ENCODE peak calls at places on chromosomes 13 and 19, in five cellular contexts. G, F, Z, J and C are unnamed samples.

GRCh38 chr19:41930926-41931592 is 2.8 kb upstream of the ERFL start:
- DNase-seq in J (no peak), G (no peak), Z (no peak), F (no peak), C (no peak)

GRCh38 chr13:44876782-44877324 is 112.4 kb downstream of the NUFIP1 start:
- DNase-seq in Z (no peak), J (no peak), F (no peak), G (peak; percentile 6), C (peak; percentile 24)

GRCh38 chr19:47885067-47885463 is 1.1 kb downstream of the SULT2A1 start:
- DNase-seq in J (no peak), G (no peak), F (no peak), Z (no peak), C (no peak)

GRCh38 chr13:79295906-79296564 is 110.0 kb downstream of the RBM26 start:
- DNase-seq in G (no peak), F (no peak), Z (peak; percentile 13), J (peak; percentile 43), C (no peak)

GRCh38 chr13:99905224-99905623 is 66.3 kb downstream of the ZIC5 start:
- DNase-seq in F (no peak), Z (no peak), G (no peak), J (no peak), C (no peak)

GRCh38 chr13:94073006-94073744 is 406.3 kb downstream of the DCT start:
- DNase-seq in G (no peak), J (peak; percentile 26), Z (no peak), F (no peak), C (no peak)

GRCh38 chr19:42032428-42032827 is 37.6 kb downstream of the GRIK5 start:
- DNase-seq in Z (no peak), F (no peak), G (no peak), J (no peak), C (no peak)

GRCh38 chr19:11136400-11137101 is 19.0 kb downstream of the SPC24 start:
- DNase-seq in F (no peak), G (no peak), J (no peak), Z (no peak), C (no peak)

GRCh38 chr19:55493052-55493649 is 4.9 kb downstream of the SSC5D start:
- DNase-seq in G (no peak), J (no peak), Z (no peak), F (no peak), C (no peak)

GRCh38 chr19:16467581-16467980 is 4.2 kb downstream of the EPS15L1 start:
- DNase-seq in Z (no peak), F (peak; percentile 84), G (no peak), J (no peak), C (no peak)

GRCh38 chr19:9008667-9009066 is 1.5 kb downstream of the MUC16 start:
- DNase-seq in G (no peak), J (no peak), Z (no peak), F (no peak), C (no peak)

GRCh38 chr19:40933025-40933424 is 51.0 kb upstream of the CYP2A7 start:
- DNase-seq in J (peak; percentile 46), Z (no peak), G (no peak), F (no peak), C (no peak)

GRCh38 chr19:4474504-4475136 is 2.5 kb downstream of the HDGFL2 start:
- DNase-seq in G (peak; percentile 60), J (no peak), Z (peak; percentile 59), F (peak; percentile 34), C (peak; percentile 66)

GRCh38 chr13:108269601-108270328 is at the start of gene TNFSF13B:
- DNase-seq in J (peak; percentile 20), F (peak; percentile 39), Z (no peak), G (no peak), C (peak; percentile 12)

GRCh38 chr19:54178581-54179261 is 5.8 kb upstream of the TMC4 start:
- DNase-seq in J (no peak), G (no peak), Z (no peak), F (no peak), C (no peak)

GRCh38 chr19:41159861-41160260 is 33.2 kb upstream of the CYP2S1 start:
- DNase-seq in G (no peak), Z (no peak), F (no peak), J (no peak), C (no peak)

GRCh38 chr19:10727599-10728250 is 9.8 kb downstream of the DNM2 start:
- DNase-seq in J (no peak), F (no peak), G (no peak), Z (no peak), C (no peak)

GRCh38 chr13:101489635-101490034 is 37.2 kb downstream of the ITGBL1 start:
- DNase-seq in Z (no peak), F (no peak), J (no peak), G (no peak), C (no peak)

GRCh38 chr13:91544723-91545122 is 146.3 kb downstream of the GPC5 start:
- DNase-seq in Z (no peak), F (no peak), G (peak; percentile 42), J (no peak), C (peak; percentile 33)

GRCh38 chr19:51128227-51128626 is 3.5 kb downstream of the SIGLEC9 start:
- DNase-seq in J (no peak), F (no peak), Z (no peak), G (no peak), C (no peak)

GRCh38 chr19:18366027-18366435 is 19.9 kb upstream of the GDF15 start:
- DNase-seq in J (peak; percentile 47), G (no peak), Z (no peak), F (no peak), C (no peak)

GRCh38 chr13:83211301-83211700 is 671.0 kb downstream of the SLITRK1 start:
- DNase-seq in Z (no peak), F (no peak), J (no peak), G (no peak), C (no peak)

GRCh38 chr13:106700007-106700950 is 132.3 kb upstream of the ARGLU1 start:
- DNase-seq in Z (no peak), F (no peak), J (peak; percentile 8), G (no peak), C (no peak)

GRCh38 chr13:32901994-32902780 is 114.0 kb upstream of the KL start:
- DNase-seq in J (peak; percentile 82), Z (no peak), G (no peak), F (no peak), C (no peak)

GRCh38 chr19:28612275-28612769 is 600.6 kb downstream of the UQCRFS1 start:
- DNase-seq in F (no peak), J (no peak), G (no peak), Z (no peak), C (no peak)

GRCh38 chr19:45467115-45467455 is 711 bp upstream of the FOSB start:
- DNase-seq in F (no peak), G (no peak), Z (no peak), J (peak; percentile 18), C (no peak)

GRCh38 chr19:48006762-48007161 is 12.3 kb downstream of the ELSPBP1 start:
- DNase-seq in G (no peak), F (no peak), J (no peak), Z (no peak), C (no peak)

GRCh38 chr13:25978961-25979360 is 72.9 kb downstream of the SHISA2 start:
- DNase-seq in G (no peak), F (no peak), Z (no peak), J (no peak), C (no peak)

GRCh38 chr13:25982908-25983307 is 68.9 kb downstream of the SHISA2 start:
- DNase-seq in F (no peak), Z (no peak), G (no peak), J (no peak), C (no peak)

GRCh38 chr13:25977671-25978070 is 74.1 kb downstream of the SHISA2 start:
- DNase-seq in F (no peak), J (no peak), G (no peak), Z (no peak), C (no peak)

GRCh38 chr13:25981060-25981459 is 70.8 kb downstream of the SHISA2 start:
- DNase-seq in F (no peak), Z (no peak), J (no peak), G (no peak), C (no peak)

DNA sequence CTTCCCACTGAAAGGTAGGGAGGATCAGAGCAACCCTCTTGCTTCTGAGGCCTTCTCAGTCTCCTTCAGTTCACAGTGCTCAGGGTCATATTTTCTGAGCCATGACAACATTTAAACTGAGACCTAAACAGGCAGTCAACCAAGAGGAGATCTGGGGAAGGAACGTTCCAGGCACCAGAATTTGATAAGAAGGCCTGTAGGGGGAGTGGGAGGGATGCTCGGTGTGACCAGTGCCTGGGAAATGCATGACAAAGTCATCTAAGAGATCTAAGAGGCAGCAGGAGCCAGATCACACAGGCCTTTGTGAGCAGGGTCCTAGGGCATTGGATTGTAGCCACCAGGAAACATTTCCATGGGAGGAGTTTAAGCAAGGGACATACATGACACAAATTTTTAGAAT is 71.6 kb downstream of the SHISA2 start:
- DNase-seq in G (no peak), F (peak; percentile 61), J (peak; percentile 43), Z (no peak), C (peak; percentile 31)
- TF ChIP-seq CTCF in G (peak; percentile 51), F (peak; percentile 54), J (no peak), Z (no peak), C (no peak)

DNA sequence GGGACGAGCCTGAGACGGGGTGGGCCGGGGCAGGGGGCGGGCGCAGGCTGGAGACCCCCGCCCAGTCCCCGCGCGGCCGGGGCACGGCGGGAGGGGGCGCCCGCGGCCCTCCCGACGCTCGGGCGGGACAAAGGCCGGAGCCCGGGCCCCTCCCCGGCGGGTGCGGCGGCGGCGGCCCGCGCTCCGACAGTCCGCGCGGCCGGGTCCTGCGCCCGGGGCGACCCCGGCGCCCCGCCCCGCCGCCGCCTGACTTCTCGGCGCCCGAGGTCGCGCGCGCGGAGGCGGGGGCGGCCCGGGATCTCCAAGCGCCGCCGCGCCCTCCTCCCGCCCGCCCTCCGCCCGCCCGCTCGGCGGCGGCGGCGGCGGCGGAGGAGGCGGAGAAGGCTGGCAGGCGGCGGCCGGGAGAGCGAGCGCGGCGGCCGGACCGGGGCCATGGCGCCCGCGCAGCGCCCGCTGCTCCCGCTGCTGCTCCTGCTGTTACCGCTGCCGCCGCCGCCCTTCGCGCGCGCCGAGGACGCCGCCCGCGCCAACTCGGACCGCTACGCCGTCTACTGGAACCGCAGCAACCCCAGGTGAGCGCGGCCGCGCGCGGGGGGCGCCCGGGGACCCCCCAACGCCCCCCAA is at the start of gene EFNA2:
- DNase-seq in J (no peak), F (no peak), Z (no peak), G (no peak), C (no peak)
- TF ChIP-seq CTCF in J (no peak), F (no peak), Z (no peak), G (no peak), C (no peak)

DNA sequence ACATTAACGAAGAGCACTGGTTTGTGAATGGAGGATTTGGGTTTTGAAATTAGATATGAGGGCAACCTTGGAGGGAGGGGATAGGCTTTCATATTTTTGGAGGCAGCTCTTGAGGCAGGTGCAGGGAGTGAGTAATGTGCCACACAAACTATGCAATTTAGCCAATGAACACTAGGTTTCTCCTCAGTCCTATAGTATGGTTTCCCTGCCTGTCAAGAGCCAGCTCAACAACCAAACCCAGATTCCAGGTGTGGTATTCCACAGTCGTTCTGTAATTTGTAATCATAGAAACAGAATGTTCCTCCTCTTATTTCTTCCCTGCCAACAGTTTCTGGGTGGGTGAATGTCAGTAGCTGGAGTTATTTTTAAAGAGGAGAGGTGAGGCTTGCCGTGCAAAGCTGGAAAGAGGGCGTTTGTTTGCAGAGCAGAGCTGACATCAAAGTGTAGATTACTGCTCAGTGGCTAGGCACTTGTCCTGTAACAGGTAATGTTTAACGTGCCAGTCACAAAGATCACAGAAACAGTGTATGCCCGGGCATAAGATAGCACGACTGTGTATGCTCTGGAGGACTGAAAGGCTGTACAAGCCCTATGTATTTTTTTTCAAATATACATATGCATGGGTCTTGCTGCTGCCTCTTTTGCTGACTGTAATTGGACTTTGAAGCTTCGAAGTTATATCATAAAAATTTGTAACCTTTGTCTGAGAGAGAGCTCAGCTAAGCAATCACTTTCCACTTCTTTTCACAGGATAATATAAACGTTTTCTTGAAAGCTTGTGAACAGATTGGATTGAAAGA is 124.3 kb downstream of the LMO7 start:
- DNase-seq in J (peak; percentile 81), G (no peak), Z (peak; percentile 68), F (peak; percentile 75), C (no peak)
- TF ChIP-seq CTCF in J (peak; percentile 28), G (no peak), Z (no peak), F (no peak), C (no peak)

GRCh38 chr19:1318678-1319471 is 33.2 kb downstream of the EFNA2 start:
- DNase-seq in G (no peak), Z (no peak), J (no peak), F (no peak), C (no peak)
- TF ChIP-seq CTCF in G (no peak), Z (no peak), J (no peak), F (no peak), C (no peak)